ENCODE peak calls at places on chromosomes 2 and 18, in four cellular contexts. I, B, U and Z are unnamed samples.

GRCh38 chr2:27370816-27371620 is 602 bp downstream of the SNX17 start:
- DNase-seq in B (no peak), U (peak), I (no peak), Z (peak)

GRCh38 chr2:181300600-181301291 is 156.4 kb upstream of the ITGA4 start:
- DNase-seq in U (no peak), I (no peak), B (no peak), Z (no peak)

GRCh38 chr2:114222331-114222730 is 220.1 kb upstream of the DPP10 start:
- DNase-seq in B (no peak), I (no peak), U (no peak), Z (no peak)

GRCh38 chr2:38586926-38587325 is 15.8 kb downstream of the HNRNPLL start:
- DNase-seq in U (no peak), I (no peak), B (no peak), Z (no peak)

GRCh38 chr18:76483780-76484179 is 11.3 kb downstream of the ZNF516 start:
- DNase-seq in U (no peak), B (no peak), I (no peak), Z (no peak)

GRCh38 chr18:46761054-46761769 is 4.4 kb upstream of the ST8SIA5 start:
- DNase-seq in I (no peak), U (no peak), B (no peak), Z (no peak)

GRCh38 chr2:236177967-236178909 is 10.1 kb upstream of the GBX2 start:
- DNase-seq in I (peak), B (peak), U (peak), Z (peak)

GRCh38 chr2:127649684-127650040 is 3.7 kb downstream of the GPR17 start:
- DNase-seq in I (no peak), B (peak), U (peak), Z (peak)

GRCh38 chr2:27249077-27249890 is 13.6 kb downstream of the SLC30A3 start:
- DNase-seq in U (no peak), B (no peak), I (no peak), Z (peak)

GRCh38 chr2:102514061-102514785 is 41.2 kb downstream of the SLC9A4 start:
- DNase-seq in B (no peak), I (no peak), U (no peak), Z (peak)

GRCh38 chr2:158724803-158725271 is 70.3 kb upstream of the DAPL1 start:
- DNase-seq in U (no peak), I (no peak), B (no peak), Z (no peak)

GRCh38 chr2:128354161-128354560 is 35.5 kb upstream of the HS6ST1 start:
- DNase-seq in U (no peak), B (no peak), I (no peak), Z (no peak)

GRCh38 chr18:44771957-44772917 is 91.5 kb downstream of the SETBP1 start:
- DNase-seq in B (no peak), U (no peak), I (no peak), Z (peak)

GRCh38 chr2:204625135-204625534 is 79.9 kb downstream of the PARD3B start:
- DNase-seq in I (no peak), B (no peak), U (no peak), Z (peak)

GRCh38 chr18:36101943-36102342 is 27.2 kb downstream of the SLC39A6 start:
- DNase-seq in I (no peak), U (no peak), B (no peak), Z (no peak)

GRCh38 chr2:145159676-145160075 is 639.8 kb upstream of the ZEB2 start:
- DNase-seq in I (no peak), B (no peak), U (no peak), Z (no peak)

GRCh38 chr2:46555011-46555410 is 75.6 kb downstream of the TMEM247 start:
- DNase-seq in U (no peak), B (no peak), I (no peak), Z (no peak)

GRCh38 chr18:77032121-77032758 is 100.3 kb downstream of the MBP start:
- DNase-seq in B (no peak), U (no peak), I (no peak), Z (no peak)

GRCh38 chr2:27049422-27050280 is 1.8 kb upstream of the AGBL5 start:
- DNase-seq in U (no peak), I (peak), B (no peak), Z (no peak)

GRCh38 chr2:60119778-60120177 is 433.7 kb downstream of the BCL11A start:
- DNase-seq in B (no peak), U (no peak), I (no peak), Z (no peak)
- TF ChIP-seq CTCF in B (no peak), U (peak), I (no peak), Z (no peak)

DNA sequence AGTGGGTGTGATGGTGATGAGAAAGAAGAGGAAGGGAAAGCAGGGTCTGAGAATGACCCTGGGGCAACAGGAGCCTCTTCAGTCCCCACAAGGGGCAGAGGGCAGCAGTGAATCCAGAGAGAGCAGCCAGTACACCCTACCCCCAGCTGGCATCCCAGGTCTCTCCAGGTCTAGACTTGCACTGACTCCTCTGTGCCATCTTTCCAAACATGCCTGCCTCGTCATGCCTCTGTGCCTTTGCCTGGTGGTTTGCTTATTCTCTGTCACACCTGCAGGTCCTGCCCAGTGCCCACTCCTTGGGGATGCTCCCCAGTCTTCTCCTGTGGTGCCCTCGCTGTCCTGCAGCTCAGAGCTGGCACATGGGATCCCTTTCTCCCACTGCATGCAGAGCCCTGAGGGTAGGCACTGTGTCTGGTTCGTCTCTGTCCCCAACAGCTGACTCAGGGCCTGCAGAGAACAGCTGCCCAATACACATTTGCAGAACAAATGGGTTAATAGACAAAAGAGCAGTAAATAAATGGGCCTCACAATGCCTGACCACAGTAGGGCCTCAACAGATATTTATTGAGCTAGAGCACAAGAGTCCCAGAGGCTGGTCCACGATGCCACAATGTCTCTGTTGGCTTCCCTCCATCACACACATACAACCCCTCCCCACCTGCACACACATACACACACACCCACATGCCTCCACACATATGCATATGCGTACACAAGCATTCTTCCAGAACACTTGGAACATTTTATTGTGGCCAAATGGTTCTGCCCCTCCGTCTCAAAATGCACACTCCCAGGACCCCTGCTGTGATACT is 89.8 kb downstream of the HS1BP3 start:
- DNase-seq in B (no peak), I (no peak), U (no peak), Z (no peak)
- H3K4me3 ChIP-seq in B (no peak), I (no peak), U (no peak), Z (no peak)

GRCh38 chr2:70103531-70104061 is 16.3 kb downstream of the PCBP1 start:
- DNase-seq in B (no peak), I (no peak), U (no peak), Z (no peak)
- TF ChIP-seq CTCF in B (no peak), I (no peak), U (no peak), Z (no peak)

GRCh38 chr2:239265681-239266435 is 135.0 kb downstream of the HDAC4 start:
- DNase-seq in I (no peak), B (no peak), U (peak), Z (no peak)

GRCh38 chr2:239266779-239267410 is 133.9 kb downstream of the HDAC4 start:
- DNase-seq in B (no peak), U (peak), I (no peak), Z (no peak)

GRCh38 chr2:239267411-239267941 is 133.3 kb downstream of the HDAC4 start:
- DNase-seq in B (peak), U (peak), I (peak), Z (peak)

GRCh38 chr2:239264838-239265651 is 135.8 kb downstream of the HDAC4 start:
- DNase-seq in U (peak), B (no peak), I (peak), Z (peak)

DNA sequence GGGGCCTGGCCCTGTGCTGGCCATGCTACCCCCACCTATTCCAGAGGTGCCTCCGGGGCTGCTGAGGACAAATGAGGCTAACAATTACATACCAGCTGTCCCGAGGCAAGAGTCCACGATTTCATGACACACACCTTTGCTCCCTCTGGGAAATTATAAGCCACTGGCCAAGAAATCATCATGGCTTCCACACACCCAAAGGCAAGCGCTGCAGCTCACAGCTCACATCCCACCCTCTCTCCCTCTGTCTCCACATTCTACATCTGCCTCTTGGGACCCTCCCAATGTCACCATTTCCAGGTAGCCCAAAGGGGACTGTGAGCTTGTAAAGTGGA is 134.4 kb downstream of the HDAC4 start:
- DNase-seq in I (no peak), U (no peak), B (no peak), Z (no peak)
- H3K4me3 ChIP-seq in I (no peak), U (peak), B (no peak), Z (no peak)

DNA sequence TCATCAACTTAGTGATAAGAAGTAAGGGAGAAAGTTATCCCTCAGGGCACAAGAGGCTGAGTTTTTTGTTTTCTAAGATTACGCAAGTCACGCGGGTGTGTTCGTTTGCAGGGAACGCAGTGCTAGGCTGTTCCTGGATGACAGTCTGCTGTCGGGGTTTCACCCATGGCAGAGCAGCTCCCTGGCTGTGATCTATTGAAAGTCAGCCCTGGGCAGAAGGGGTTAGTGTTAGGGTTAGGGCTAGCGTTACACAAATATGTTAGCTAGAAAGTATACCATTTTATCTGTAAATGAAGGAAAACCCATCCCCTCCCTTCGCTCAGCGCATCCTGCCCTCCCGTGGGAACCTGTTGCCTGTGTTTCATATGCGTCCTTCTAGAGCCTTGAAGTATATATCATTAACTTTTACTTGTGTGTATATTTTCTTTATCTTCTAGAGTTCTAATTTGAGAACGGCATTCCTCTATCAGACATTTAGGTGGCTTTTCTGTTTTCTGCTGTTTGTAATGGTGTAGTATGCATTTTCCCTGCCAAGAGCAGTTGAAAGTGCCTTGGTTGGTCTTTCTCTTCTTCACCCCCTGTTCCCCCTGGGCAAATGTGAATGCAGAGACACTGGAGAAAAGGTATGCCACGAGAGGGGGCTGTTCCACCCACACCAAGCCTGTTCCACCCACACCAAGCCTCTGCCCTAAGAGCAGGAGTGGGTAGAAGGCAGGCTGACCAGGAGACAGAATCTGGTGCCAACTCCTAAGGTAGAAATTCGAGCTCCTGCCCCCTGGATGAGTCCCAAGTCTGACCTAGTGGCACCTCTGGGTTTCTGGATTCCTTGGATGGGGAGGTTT is 47.0 kb downstream of the ARMC9 start:
- DNase-seq in I (no peak), U (no peak), B (no peak), Z (no peak)
- TF ChIP-seq CTCF in I (no peak), U (no peak), B (no peak), Z (peak)

DNA sequence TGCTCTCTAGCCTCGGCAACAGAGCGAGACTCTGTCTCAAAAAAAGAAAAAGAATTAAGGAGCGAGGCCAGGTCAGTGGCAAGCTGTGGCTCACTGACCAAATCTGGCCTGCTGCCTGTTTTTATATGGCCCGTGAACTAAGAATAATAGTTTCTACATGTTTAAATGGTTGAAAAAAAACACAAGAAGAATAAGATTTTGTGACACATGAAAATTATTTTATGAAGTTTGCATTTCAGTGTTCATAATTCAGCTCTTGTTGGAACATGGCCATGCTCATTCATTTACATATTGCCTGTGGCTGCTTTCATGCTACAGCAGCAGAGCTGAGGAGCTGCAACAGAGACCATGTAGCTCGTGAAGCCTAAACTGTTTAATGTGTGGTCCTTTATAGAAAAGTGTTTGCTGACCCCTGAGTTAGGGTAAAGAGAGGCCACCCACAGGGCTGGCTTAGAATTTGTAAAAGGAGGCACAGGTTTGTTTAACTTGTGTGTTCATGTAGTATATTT is 59.5 kb downstream of the MFSD6 start:
- DNase-seq in B (peak), I (no peak), U (no peak), Z (peak)
- H3K4me3 ChIP-seq in B (no peak), I (no peak), U (peak), Z (no peak)

DNA sequence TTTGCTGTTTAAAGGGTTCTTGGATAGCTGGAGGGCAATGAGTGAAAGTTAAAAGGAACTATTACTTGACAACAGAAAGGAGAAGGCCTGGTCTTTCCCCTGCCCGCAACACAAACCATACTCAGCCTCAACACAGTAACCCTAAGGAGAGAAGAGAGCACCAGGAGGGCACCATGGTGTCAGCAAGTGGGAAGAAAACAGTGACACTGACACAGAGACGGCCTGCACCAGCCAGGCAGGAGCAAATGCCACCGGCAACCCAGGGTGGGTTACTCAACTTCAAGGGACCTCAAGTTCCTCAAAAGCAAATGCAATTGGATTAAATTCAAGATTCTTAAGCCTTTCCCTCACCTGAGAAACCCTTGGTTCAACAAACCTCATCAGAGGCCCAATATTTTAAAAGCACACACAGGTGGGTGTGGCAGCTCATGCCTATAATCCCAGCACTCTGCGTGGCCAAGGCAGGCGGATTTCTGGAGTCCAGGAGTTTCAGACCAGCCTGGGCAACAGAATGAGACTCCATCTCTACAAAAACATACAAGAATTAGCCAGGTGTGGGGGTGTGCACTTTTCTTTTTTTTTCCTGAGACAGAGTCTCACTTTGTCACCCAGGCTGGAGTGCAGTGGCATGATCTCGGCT is 52.3 kb downstream of the TFCP2L1 start:
- DNase-seq in B (no peak), U (peak), I (peak), Z (no peak)
- TF ChIP-seq CTCF in B (no peak), U (no peak), I (no peak), Z (no peak)

GRCh38 chr2:192150166-192150565 is 44.6 kb downstream of the TMEFF2 start:
- DNase-seq in U (no peak), B (no peak), I (no peak), Z (no peak)
- H3K4me3 ChIP-seq in U (no peak), B (no peak), I (no peak), Z (no peak)